ENCODE peak calls at places on chromosomes 7 and 10, in six cellular contexts. S is cardiac muscle cell; G is CD8-positive, alpha-beta memory T cell; O is anterior cingulate cortex; P is SW480; Z is stomach. M is an unnamed sample.

GRCh38 chr10:114179148-114179547 is at the start of gene TDRD1:
- DNase-seq in S (no peak), G (no peak), O (no peak), P (no peak), Z (no peak), M (no peak)

GRCh38 chr10:114801411-114801813 is 20.2 kb upstream of the FHIP2A start:
- DNase-seq in S (no peak), G (peak), O (no peak), P (no peak), Z (no peak), M (no peak)

GRCh38 chr10:33273295-33274002 is 61.0 kb downstream of the NRP1 start:
- DNase-seq in S (peak), G (no peak), O (peak), P (peak), Z (peak), M (peak)

GRCh38 chr10:47396311-47396717 is 12.2 kb upstream of the ZNF488 start:
- DNase-seq in S (no peak), G (no peak), O (no peak), P (no peak), Z (no peak), M (peak)

GRCh38 chr10:31757831-31758230 is 170.8 kb downstream of the ARHGAP12 start:
- DNase-seq in S (no peak), G (no peak), O (no peak), P (no peak), Z (no peak), M (no peak)

GRCh38 chr7:77338883-77339629 is 77.1 kb downstream of the GSAP start:
- DNase-seq in S (peak), G (no peak), O (no peak), P (no peak), Z (no peak), M (peak)

GRCh38 chr7:92813390-92814024 is 22.9 kb downstream of the CDK6 start:
- DNase-seq in S (peak), G (no peak), O (no peak), P (peak), Z (no peak), M (no peak)

GRCh38 chr7:76037310-76037709 is 10.5 kb downstream of the STYXL1 start:
- DNase-seq in S (peak), G (no peak), O (no peak), P (no peak), Z (no peak), M (no peak)

M was measured in HepG2.